ENCODE peak calls at places on chromosomes 5 and 9, in seven cellular contexts. E is heart right ventricle; B is tibial artery; L is GM23338; R is ovary; N is ascending aorta; A is CD8-positive, alpha-beta memory T cell. Q is an unnamed sample. For H3K4me1, the result is how much of the 10 kb centered on the place peaks cover.

GRCh38 chr9:107750741-107751521 is 261.4 kb upstream of the KLF4 start:
- DNase-seq in E (peak), B (peak), L (no peak), R (peak), N (peak), A (no peak), Q (peak)

GRCh38 chr5:38551020-38552017 is 5.1 kb downstream of the LIFR start:
- DNase-seq in E (no peak), B (peak), L (peak), R (no peak), N (no peak), A (no peak), Q (peak)

GRCh38 chr5:16539169-16539666 is 73.6 kb upstream of the ZNF622 start:
- DNase-seq in E (peak), B (peak), L (no peak), R (no peak), N (peak), A (no peak), Q (no peak)

GRCh38 chr9:131997779-131998178 is 81.9 kb downstream of the MED27 start:
- DNase-seq in E (peak), B (peak), L (no peak), R (peak), N (no peak), A (no peak), Q (no peak)

GRCh38 chr5:174922955-174923354 is 198.6 kb downstream of the MSX2 start:
- DNase-seq in E (no peak), B (no peak), L (peak), R (no peak), N (no peak), A (no peak), Q (no peak)

GRCh38 chr9:125172351-125172750 is 17.3 kb downstream of the PPP6C start:
- DNase-seq in E (no peak), B (no peak), L (no peak), R (no peak), N (no peak), A (no peak), Q (peak)

GRCh38 chr9:89529243-89530030 is 31.5 kb upstream of the SEMA4D start:
- DNase-seq in E (no peak), B (no peak), L (no peak), R (no peak), N (no peak), A (no peak), Q (no peak)

GRCh38 chr9:5608298-5609254 is 20.3 kb upstream of the RIC1 start:
- DNase-seq in E (no peak), B (no peak), L (no peak), R (no peak), N (no peak), A (no peak), Q (no peak)

GRCh38 chr9:5951686-5952211 is 61.1 kb downstream of the MLANA start:
- DNase-seq in E (no peak), B (no peak), L (no peak), R (no peak), N (no peak), A (no peak), Q (no peak)

GRCh38 chr9:14782652-14783051 is 60.1 kb upstream of the CER1 start:
- DNase-seq in E (no peak), B (no peak), L (no peak), R (no peak), N (no peak), A (no peak), Q (no peak)

GRCh38 chr9:4301971-4302427 is 2.1 kb upstream of the GLIS3 start:
- DNase-seq in E (peak), B (peak), L (no peak), R (peak), N (peak), A (no peak), Q (peak)

GRCh38 chr5:17808566-17808965 is 174.3 kb downstream of the TAF11L14 start:
- DNase-seq in E (no peak), B (no peak), L (no peak), R (no peak), N (no peak), A (no peak), Q (no peak)

GRCh38 chr5:105638437-105638836 is 2032.3 kb downstream of the EFNA5 start:
- DNase-seq in E (no peak), B (no peak), L (peak), R (no peak), N (no peak), A (no peak), Q (no peak)

GRCh38 chr9:96274939-96275338 is 27.0 kb downstream of the HSD17B3 start:
- DNase-seq in E (no peak), B (no peak), L (no peak), R (no peak), N (no peak), A (no peak), Q (no peak)

GRCh38 chr5:141762790-141763368 is 80.8 kb upstream of the ARAP3 start:
- DNase-seq in E (peak), B (no peak), L (no peak), R (no peak), N (no peak), A (no peak), Q (no peak)

GRCh38 chr9:99006979-99007378 is 63.3 kb downstream of the COL15A1 start:
- DNase-seq in E (no peak), B (no peak), L (no peak), R (no peak), N (no peak), A (no peak), Q (no peak)

GRCh38 chr5:51678335-51678734 is 295.1 kb downstream of the ISL1 start:
- DNase-seq in E (no peak), B (no peak), L (no peak), R (no peak), N (no peak), A (no peak), Q (no peak)

GRCh38 chr5:173793677-173794570 is 94.2 kb upstream of the CPEB4 start:
- DNase-seq in E (no peak), B (no peak), L (no peak), R (no peak), N (no peak), A (no peak), Q (no peak)

GRCh38 chr9:127796225-127796813 is 6.4 kb upstream of the FPGS start:
- DNase-seq in E (no peak), B (no peak), L (no peak), R (peak), N (no peak), A (no peak), Q (no peak)

GRCh38 chr5:115389799-115390382 is 93.4 kb upstream of the CCDC112 start:
- DNase-seq in E (no peak), B (no peak), L (peak), R (no peak), N (no peak), A (no peak), Q (no peak)

GRCh38 chr5:132825824-132826391 is 4.5 kb downstream of the SHROOM1 start:
- DNase-seq in E (no peak), B (no peak), L (peak), R (no peak), N (no peak), A (no peak), Q (no peak)

GRCh38 chr5:78813286-78813685 is 164.7 kb upstream of the LHFPL2 start:
- DNase-seq in E (no peak), B (no peak), L (no peak), R (no peak), N (no peak), A (no peak), Q (no peak)

GRCh38 chr5:123438902-123439301 is 15.7 kb upstream of the CEP120 start:
- DNase-seq in E (no peak), B (no peak), L (no peak), R (no peak), N (no peak), A (no peak), Q (no peak)

GRCh38 chr5:86757824-86758223 is 140.1 kb downstream of the COX7C start:
- DNase-seq in E (no peak), B (no peak), L (no peak), R (no peak), N (no peak), A (no peak), Q (peak)

GRCh38 chr9:105425817-105426433 is 21.9 kb upstream of the FSD1L start:
- DNase-seq in E (no peak), B (no peak), L (peak), R (no peak), N (no peak), A (no peak), Q (peak)

GRCh38 chr5:35305336-35306020 is 75.2 kb upstream of the PRLR start:
- DNase-seq in E (no peak), B (no peak), L (no peak), R (no peak), N (no peak), A (no peak), Q (no peak)

GRCh38 chr9:16675131-16675530 is 195.3 kb downstream of the BNC2 start:
- DNase-seq in E (no peak), B (no peak), L (no peak), R (no peak), N (no peak), A (no peak), Q (no peak)

GRCh38 chr5:59637878-59638580 is 255.5 kb downstream of the PDE4D start:
- DNase-seq in E (no peak), B (no peak), L (no peak), R (no peak), N (no peak), A (no peak), Q (no peak)

GRCh38 chr5:53942724-53943123 is 367.6 kb downstream of the ARL15 start:
- DNase-seq in E (peak), B (no peak), L (no peak), R (no peak), N (no peak), A (no peak), Q (peak)

GRCh38 chr9:116337015-116337414 is 183.4 kb downstream of the PAPPA start:
- DNase-seq in E (no peak), B (no peak), L (peak), R (no peak), N (no peak), A (no peak), Q (no peak)

GRCh38 chr9:129125478-129125877 is 14.3 kb downstream of the PTPA start:
- DNase-seq in E (no peak), B (no peak), L (no peak), R (no peak), N (no peak), A (no peak), Q (no peak)

GRCh38 chr5:91176288-91177016 is 206.7 kb downstream of the ARRDC3 start:
- DNase-seq in E (no peak), B (no peak), L (no peak), R (no peak), N (no peak), A (no peak), Q (no peak)

GRCh38 chr9:110880123-110880522 is 158.1 kb downstream of the LPAR1 start:
- DNase-seq in E (no peak), B (no peak), L (peak), R (no peak), N (no peak), A (no peak), Q (no peak)

GRCh38 chr5:130747556-130747955 is 417.5 kb downstream of the HINT1 start:
- DNase-seq in E (no peak), B (no peak), L (no peak), R (no peak), N (no peak), A (no peak), Q (peak)

GRCh38 chr5:42988568-42988967 is 51.6 kb downstream of the ANXA2R start:
- DNase-seq in E (no peak), B (no peak), L (no peak), R (no peak), N (no peak), A (no peak), Q (no peak)

GRCh38 chr5:42982107-42982622 is 58.0 kb downstream of the ANXA2R start:
- DNase-seq in E (no peak), B (no peak), L (no peak), R (no peak), N (no peak), A (no peak), Q (peak)

GRCh38 chr5:42989198-42989597 is 50.9 kb downstream of the ANXA2R start:
- DNase-seq in E (no peak), B (no peak), L (no peak), R (no peak), N (no peak), A (no peak), Q (no peak)

GRCh38 chr5:42984307-42984706 is 55.8 kb downstream of the ANXA2R start:
- DNase-seq in E (no peak), B (no peak), L (no peak), R (no peak), N (no peak), A (no peak), Q (no peak)

DNA sequence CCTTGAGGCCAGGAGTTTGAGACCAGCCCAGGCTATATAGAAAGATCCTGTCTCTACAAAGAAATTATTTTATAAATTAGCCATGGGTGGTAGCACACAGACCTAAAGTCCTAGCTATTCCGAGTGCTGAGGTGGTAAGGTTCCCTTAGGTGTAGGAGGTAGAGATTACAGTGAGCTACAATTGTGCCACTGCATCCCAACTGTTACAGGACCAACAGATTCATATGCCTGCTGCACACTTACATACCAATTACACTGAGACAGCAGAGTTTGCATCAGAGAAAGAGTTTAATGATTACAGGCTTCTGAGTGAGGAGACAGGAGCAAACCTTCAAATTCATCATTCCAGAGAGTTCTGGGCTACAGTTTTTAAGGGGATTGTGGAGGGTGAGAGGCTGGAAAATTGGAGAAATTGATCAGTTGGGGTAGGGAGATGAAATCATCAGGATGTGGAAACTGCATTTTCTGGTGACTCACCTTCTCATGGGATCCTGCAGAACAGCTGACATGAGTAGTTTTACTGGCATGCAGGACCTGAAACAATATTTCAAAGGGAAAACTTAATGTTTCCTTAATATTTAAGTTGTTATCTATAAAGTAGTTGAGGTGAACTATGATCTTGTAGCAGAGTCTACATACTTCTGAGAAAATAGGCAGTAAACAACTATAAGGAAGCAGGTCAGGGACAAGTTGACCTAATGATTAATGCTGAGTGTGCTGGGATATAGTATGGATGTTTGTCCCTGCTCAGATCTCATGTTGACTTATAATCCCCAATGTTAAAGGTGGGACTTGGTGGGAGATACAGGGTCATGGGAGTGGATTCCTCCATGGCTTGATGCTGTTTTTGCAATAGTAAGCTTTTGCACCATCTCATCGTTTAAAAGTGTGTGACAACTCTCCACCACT is 54.7 kb downstream of the ANXA2R start:
- DNase-seq in E (no peak), B (no peak), L (no peak), R (no peak), N (no peak), A (no peak), Q (no peak)
- H3K27ac ChIP-seq in E (no peak), B (no peak), L (no peak), R (no peak), N (no peak), A (no peak), Q (no peak)

DNA sequence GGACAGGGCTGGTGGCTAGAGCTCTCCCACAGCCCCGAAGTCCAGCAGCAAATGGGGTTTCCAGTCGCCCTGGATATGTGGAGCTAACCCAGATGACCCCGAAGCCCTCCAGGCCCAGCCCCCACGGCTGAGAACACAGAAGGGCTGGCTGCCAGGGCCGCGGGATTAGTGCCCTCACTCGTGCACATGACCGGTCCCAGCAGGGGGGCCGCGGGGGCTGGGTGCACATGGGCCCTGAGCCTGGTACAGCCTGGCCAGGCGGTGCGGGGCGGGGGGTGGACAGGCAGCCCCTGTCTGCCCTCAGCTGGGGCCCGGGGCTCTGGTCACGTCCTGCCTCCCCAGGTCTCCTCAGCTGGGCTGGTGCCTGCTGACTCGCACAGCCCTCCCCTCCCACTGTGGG is 5.9 kb downstream of the SSNA1 start:
- DNase-seq in E (peak), B (no peak), L (no peak), R (no peak), N (no peak), A (no peak), Q (no peak)
- H3K4me1 ChIP-seq in E (half or more), B (under half), L (under half), R (under half), N (under half), A (under half), Q (under half)

GRCh38 chr5:107665036-107665435 is 5.7 kb downstream of the EFNA5 start:
- DNase-seq in E (no peak), B (no peak), L (no peak), R (no peak), N (no peak), A (no peak), Q (no peak)
- H3K4me3 ChIP-seq in E (no peak), B (no peak), L (no peak), R (no peak), N (no peak), A (no peak), Q (no peak)

GRCh38 chr5:95029569-95030366 is 255.1 kb downstream of the MCTP1 start:
- DNase-seq in E (no peak), B (no peak), L (no peak), R (no peak), N (no peak), A (no peak), Q (no peak)

GRCh38 chr5:95027151-95027721 is 257.7 kb downstream of the MCTP1 start:
- DNase-seq in E (no peak), B (no peak), L (no peak), R (no peak), N (no peak), A (no peak), Q (no peak)

GRCh38 chr5:95032801-95033200 is 252.1 kb downstream of the MCTP1 start:
- DNase-seq in E (no peak), B (no peak), L (no peak), R (no peak), N (no peak), A (no peak), Q (no peak)

GRCh38 chr5:95022967-95023695 is 261.8 kb downstream of the MCTP1 start:
- DNase-seq in E (no peak), B (peak), L (no peak), R (no peak), N (no peak), A (no peak), Q (no peak)

DNA sequence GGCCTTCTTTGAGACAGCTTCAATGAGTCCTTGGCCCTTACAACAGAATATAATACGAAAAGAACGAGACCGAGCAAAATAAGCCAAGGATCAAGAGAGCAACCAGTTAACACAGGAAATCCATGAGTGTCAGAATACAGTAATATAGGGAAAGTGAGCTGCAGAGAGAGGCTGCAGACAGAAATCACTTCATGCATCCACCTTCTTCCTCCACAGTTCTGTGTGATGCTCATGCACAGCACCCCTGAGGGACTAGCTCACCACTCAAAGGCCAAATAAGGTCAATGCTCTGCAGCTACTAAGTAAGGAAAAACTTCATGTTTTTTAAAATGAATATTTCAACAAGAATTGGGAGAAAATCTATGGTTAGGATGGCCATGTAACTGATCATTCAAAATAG is 257.1 kb downstream of the MCTP1 start:
- DNase-seq in E (no peak), B (no peak), L (no peak), R (no peak), N (no peak), A (no peak), Q (no peak)
- H3K27ac ChIP-seq in E (no peak), B (no peak), L (no peak), R (no peak), N (no peak), A (no peak), Q (no peak)